ENCODE peak calls at places on chromosomes 6 and 20, in eight cellular contexts. E, A, X, R, H, N, M and Y are unnamed samples.
A peak's percentile ranks its signal among the peaks of the same experiment; 100 is the strongest.

GRCh38 chr6:19803331-19804330 is 33.5 kb upstream of the ID4 start:
- DNase-seq in M (peak; percentile 4), E (no peak), H (no peak), X (peak; percentile 19), A (no peak), R (peak; percentile 54), N (no peak), Y (no peak)

GRCh38 chr6:35312763-35313125 is 15.1 kb downstream of the DEF6 start:
- DNase-seq in X (no peak), H (no peak), M (no peak), N (no peak), A (no peak), R (no peak), E (no peak), Y (no peak)

GRCh38 chr6:139542351-139542750 is 167.9 kb upstream of the CITED2 start:
- DNase-seq in M (no peak), N (no peak), E (no peak), H (no peak), R (no peak), X (no peak), A (no peak), Y (no peak)

GRCh38 chr6:44001318-44001868 is 125.9 kb downstream of the MRPL14 start:
- DNase-seq in A (no peak), H (no peak), N (no peak), E (no peak), M (peak; percentile 76), X (no peak), R (no peak), Y (no peak)

GRCh38 chr20:40339661-40340449 is 349.2 kb downstream of the MAFB start:
- DNase-seq in N (peak; percentile 37), H (peak; percentile 27), E (peak; percentile 54), A (no peak), X (no peak), M (no peak), R (no peak), Y (no peak)

GRCh38 chr6:12516070-12516469 is 200.5 kb upstream of the PHACTR1 start:
- DNase-seq in H (no peak), R (no peak), A (no peak), N (no peak), E (no peak), M (no peak), X (no peak), Y (no peak)

GRCh38 chr6:132479131-132479530 is 33.8 kb downstream of the STX7 start:
- DNase-seq in E (no peak), A (no peak), H (no peak), M (no peak), R (no peak), N (no peak), X (no peak), Y (no peak)

GRCh38 chr6:127997472-127998164 is 96.8 kb upstream of the THEMIS start:
- DNase-seq in R (no peak), H (no peak), X (no peak), M (no peak), E (no peak), A (no peak), N (no peak), Y (no peak)

GRCh38 chr6:144064831-144065668 is 30.3 kb downstream of the SF3B5 start:
- DNase-seq in N (no peak), E (no peak), M (peak; percentile 56), H (no peak), R (peak; percentile 1), A (no peak), X (no peak), Y (no peak)

GRCh38 chr20:50403565-50404418 is 106.4 kb upstream of the PTPN1 start:
- DNase-seq in R (no peak), E (no peak), M (no peak), N (no peak), A (no peak), X (no peak), H (peak; percentile 72), Y (no peak)

GRCh38 chr20:36017034-36017951 is 48.9 kb downstream of the CNBD2 start:
- DNase-seq in X (peak; percentile 56), N (no peak), E (peak; percentile 45), M (no peak), R (peak; percentile 72), H (no peak), A (peak; percentile 53), Y (no peak)

GRCh38 chr6:69796081-69796626 is 656 bp downstream of the LMBRD1 start:
- DNase-seq in E (peak; percentile 24), N (no peak), R (peak; percentile 59), X (peak; percentile 45), M (peak; percentile 65), H (no peak), A (peak; percentile 67), Y (no peak)

GRCh38 chr6:145731432-145731831 is 3.9 kb downstream of the EPM2A start:
- DNase-seq in R (peak; percentile 34), E (no peak), N (no peak), X (no peak), H (no peak), M (no peak), A (no peak), Y (no peak)

GRCh38 chr6:56938634-56939294 is 16.1 kb upstream of the BEND6 start:
- DNase-seq in R (peak; percentile 100), E (no peak), A (peak; percentile 94), X (peak; percentile 99), N (no peak), M (no peak), H (peak; percentile 38), Y (no peak)

DNA sequence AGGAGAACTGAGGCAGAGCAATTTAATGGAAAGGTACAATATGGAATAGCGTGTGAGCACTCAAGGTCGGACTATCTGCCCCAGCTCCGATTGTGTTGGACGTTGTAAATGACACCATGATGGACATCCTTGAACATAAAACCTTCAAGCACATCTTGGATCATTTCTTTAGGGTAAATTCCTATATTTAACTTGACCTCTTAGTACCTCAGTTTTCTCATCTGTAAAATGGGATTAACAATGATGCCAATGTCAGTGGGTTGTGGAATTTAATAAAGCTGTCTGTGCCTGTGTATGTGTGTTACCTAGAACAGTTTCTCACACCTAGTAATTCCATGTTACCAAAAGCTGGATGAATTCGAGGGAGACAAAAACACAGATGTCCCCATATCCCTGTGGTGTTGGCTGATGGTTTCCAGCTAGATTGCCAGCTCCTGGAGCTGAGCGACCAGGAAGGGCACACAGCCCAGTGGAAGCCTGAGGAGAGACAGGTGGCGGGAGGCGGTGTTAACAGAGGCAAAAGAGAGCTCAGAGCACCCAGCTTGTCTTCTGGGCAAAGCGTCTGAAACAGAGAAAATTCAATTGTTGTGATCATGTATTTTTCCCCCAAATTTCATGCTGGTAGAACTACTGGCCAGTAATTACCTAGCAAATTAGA is 32.6 kb downstream of the MDFI start:
- DNase-seq in H (no peak), R (no peak), M (no peak), A (no peak), N (no peak), X (no peak), E (no peak), Y (no peak)
- TF ChIP-seq CTCF in H (no peak), R (no peak), M (no peak), A (no peak), N (no peak), X (no peak), E (no peak), Y (no peak)

GRCh38 chr20:1327241-1327653 is 1.7 kb downstream of the SDCBP2 start:
- DNase-seq in E (no peak), N (no peak), H (peak; percentile 60), X (peak; percentile 79), M (no peak), R (peak; percentile 47), A (no peak), Y (no peak)
- H3K27ac ChIP-seq in E (peak overlapping the region; percentile 99), N (peak overlapping the region; percentile 100), H (peak overlapping the region; percentile 93), X (peak overlapping the region; percentile 36), M (no peak overlapping the region), R (peak overlapping the region; percentile 99), A (peak overlapping the region; percentile 37), Y (peak overlapping the region; percentile 99)

GRCh38 chr6:50657513-50657912 is 55.8 kb upstream of the TFAP2D start:
- DNase-seq in X (no peak), A (no peak), E (no peak), H (no peak), N (no peak), R (no peak), M (no peak), Y (no peak)

GRCh38 chr6:50653253-50653652 is 60.1 kb upstream of the TFAP2D start:
- DNase-seq in R (no peak), M (peak; percentile 38), N (no peak), H (no peak), A (no peak), E (no peak), X (no peak), Y (no peak)

GRCh38 chr6:50658561-50658960 is 54.8 kb upstream of the TFAP2D start:
- DNase-seq in M (no peak), E (no peak), X (no peak), H (no peak), R (no peak), N (no peak), A (no peak), Y (no peak)

GRCh38 chr6:50654155-50654554 is 59.2 kb upstream of the TFAP2D start:
- DNase-seq in N (no peak), R (no peak), X (no peak), M (no peak), H (no peak), A (no peak), E (no peak), Y (no peak)

DNA sequence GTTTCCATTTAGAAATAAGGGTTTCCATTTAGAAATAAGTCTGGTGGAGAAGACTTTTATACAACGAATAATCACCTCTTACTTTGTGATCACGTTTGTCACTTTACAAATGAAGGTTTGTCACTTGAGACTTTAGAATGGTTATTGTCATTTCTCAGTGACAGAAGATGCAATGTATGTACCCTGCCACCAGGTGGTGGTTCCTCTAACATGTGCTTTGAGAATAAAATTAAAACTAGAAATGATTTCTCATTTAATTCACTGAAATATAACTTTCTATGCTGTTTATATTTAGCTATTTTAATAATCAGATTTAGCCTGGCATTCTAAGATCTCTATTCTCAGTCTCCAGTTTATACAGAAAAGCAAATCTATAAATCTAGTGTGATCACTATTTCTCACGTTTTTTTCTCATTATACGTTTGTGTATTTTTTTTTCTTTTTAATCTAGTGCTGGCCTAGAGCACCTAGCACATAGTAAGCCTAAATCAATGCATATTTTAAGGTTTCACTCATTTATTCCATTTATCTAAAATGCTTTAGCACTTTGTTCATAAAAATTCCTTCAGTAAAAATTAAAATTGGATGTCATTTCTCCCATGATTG is 57.4 kb upstream of the TFAP2D start:
- DNase-seq in N (no peak), E (no peak), X (peak; percentile 1), R (no peak), M (peak; percentile 39), H (no peak), A (peak; percentile 10), Y (no peak)
- TF ChIP-seq CTCF in N (peak; percentile 50), E (no peak), X (peak; percentile 49), R (peak; percentile 51), M (peak; percentile 74), H (peak; percentile 38), A (peak; percentile 37), Y (peak; percentile 52)

DNA sequence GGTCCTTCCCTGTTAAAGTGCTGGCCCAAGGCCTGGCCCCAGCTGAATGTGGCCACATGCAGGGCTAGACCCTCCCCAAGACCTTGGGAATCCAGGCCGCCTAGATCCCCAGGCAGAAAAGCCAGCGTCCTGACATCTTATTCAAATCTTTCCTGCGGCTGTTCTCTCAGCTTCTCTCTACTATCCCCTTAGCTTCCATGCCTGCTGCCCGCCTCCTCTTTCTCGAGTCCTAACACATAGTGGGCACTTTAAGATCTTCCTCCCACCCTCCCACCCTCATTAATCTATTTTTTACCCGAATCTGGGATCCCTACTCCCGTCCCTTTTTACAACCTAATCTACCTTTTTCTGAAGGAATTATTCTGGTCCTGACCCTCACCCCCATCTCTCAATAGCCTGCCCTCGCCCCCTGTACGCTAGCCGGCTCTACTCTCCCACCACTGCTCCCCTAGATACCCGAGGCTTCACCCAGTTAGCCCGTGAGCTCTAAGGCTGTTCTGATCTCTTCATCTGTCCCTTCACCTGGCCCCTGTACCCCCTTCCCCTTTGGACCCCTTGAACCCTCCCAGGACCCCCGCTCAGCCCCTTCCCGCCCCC is at the start of gene CCHCR1:
- DNase-seq in X (no peak), M (peak; percentile 46), N (no peak), R (no peak), H (no peak), A (no peak), E (no peak), Y (no peak)
- H3K27ac ChIP-seq in X (peak within 1 kb of the TSS; percentile 86), M (no peak within 1 kb of the TSS), N (peak within 1 kb of the TSS; percentile 27), R (peak within 1 kb of the TSS; percentile 76), H (peak within 1 kb of the TSS; percentile 63), A (peak within 1 kb of the TSS; percentile 82), E (peak within 1 kb of the TSS; percentile 81), Y (peak within 1 kb of the TSS; percentile 87)